ENCODE peak calls at places on chromosome 9, in five cellular contexts. Z is left ventricle myocardium inferior; A is cardiac fibroblast; D is CD8-positive, alpha-beta T cell; B is body of pancreas. G is an unnamed sample.

GRCh38 chr9:89349607-89350006 is 31.3 kb downstream of the SECISBP2 start:
- DNase-seq in Z (no peak), A (no peak), D (no peak), B (no peak), G (no peak)

GRCh38 chr9:6787793-6788174 is 30.0 kb downstream of the KDM4C start:
- DNase-seq in Z (no peak), A (no peak), D (no peak), B (no peak), G (no peak)

GRCh38 chr9:98808411-98808815 is 943 bp downstream of the GALNT12 start:
- DNase-seq in Z (no peak), A (no peak), D (no peak), B (peak; percentile 75), G (no peak)

GRCh38 chr9:99040911-99041582 is 63.9 kb upstream of the TGFBR1 start:
- DNase-seq in Z (no peak), A (peak; percentile 60), D (no peak), B (no peak), G (no peak)

GRCh38 chr9:36742264-36742663 is 169.6 kb downstream of the MELK start:
- DNase-seq in Z (no peak), A (no peak), D (no peak), B (no peak), G (no peak)

GRCh38 chr9:72039532-72039931 is 20.9 kb downstream of the C9orf57 start:
- DNase-seq in Z (no peak), A (no peak), D (no peak), B (no peak), G (no peak)

GRCh38 chr9:115164511-115164974 is 46.6 kb upstream of the TNC start:
- DNase-seq in Z (no peak), A (peak; percentile 46), D (no peak), B (peak; percentile 14), G (no peak)

GRCh38 chr9:5871785-5872184 is 18.9 kb upstream of the MLANA start:
- DNase-seq in Z (no peak), A (peak; percentile 12), D (no peak), B (no peak), G (no peak)

GRCh38 chr9:101485873-101486692 is 47.6 kb upstream of the RNF20 start:
- DNase-seq in Z (peak; percentile 41), A (peak; percentile 2), D (no peak), B (peak; percentile 54), G (no peak)

GRCh38 chr9:127970401-127971313 is 10.1 kb downstream of the EEIG1 start:
- DNase-seq in Z (no peak), A (no peak), D (peak; percentile 62), B (no peak), G (no peak)

GRCh38 chr9:95874303-95874988 is 1.0 kb upstream of the ERCC6L2 start:
- DNase-seq in Z (no peak), A (no peak), D (no peak), B (no peak), G (no peak)

GRCh38 chr9:98351370-98351769 is 95.9 kb upstream of the TBC1D2 start:
- DNase-seq in Z (no peak), A (no peak), D (no peak), B (no peak), G (no peak)

GRCh38 chr9:78893758-78894157 is 596.8 kb downstream of the PSAT1 start:
- DNase-seq in Z (no peak), A (no peak), D (no peak), B (no peak), G (no peak)

GRCh38 chr9:137114613-137115393 is at the start of gene DPP7:
- DNase-seq in Z (peak; percentile 82), A (peak; percentile 56), D (peak; percentile 63), B (peak; percentile 76), G (no peak)

GRCh38 chr9:80648336-80648735 is 1041.0 kb downstream of the TLE1 start:
- DNase-seq in Z (no peak), A (peak; percentile 42), D (no peak), B (no peak), G (no peak)

GRCh38 chr9:115254781-115255180 is 136.8 kb upstream of the TNC start:
- DNase-seq in Z (no peak), A (no peak), D (no peak), B (no peak), G (no peak)

GRCh38 chr9:84471816-84472215 is 131.3 kb upstream of the SLC28A3 start:
- DNase-seq in Z (no peak), A (peak; percentile 43), D (no peak), B (no peak), G (no peak)

GRCh38 chr9:13971415-13971814 is 342.5 kb downstream of the NFIB start:
- DNase-seq in Z (no peak), A (no peak), D (no peak), B (no peak), G (no peak)

GRCh38 chr9:94134629-94135028 is 50.4 kb downstream of the PTPDC1 start:
- DNase-seq in Z (no peak), A (no peak), D (no peak), B (no peak), G (no peak)

GRCh38 chr9:129326061-129327005 is 148.3 kb upstream of the IER5L start:
- DNase-seq in Z (no peak), A (no peak), D (no peak), B (no peak), G (no peak)
- TF ChIP-seq CTCF in Z (no peak), A (no peak), D (no peak), B (no peak), G (no peak)

DNA sequence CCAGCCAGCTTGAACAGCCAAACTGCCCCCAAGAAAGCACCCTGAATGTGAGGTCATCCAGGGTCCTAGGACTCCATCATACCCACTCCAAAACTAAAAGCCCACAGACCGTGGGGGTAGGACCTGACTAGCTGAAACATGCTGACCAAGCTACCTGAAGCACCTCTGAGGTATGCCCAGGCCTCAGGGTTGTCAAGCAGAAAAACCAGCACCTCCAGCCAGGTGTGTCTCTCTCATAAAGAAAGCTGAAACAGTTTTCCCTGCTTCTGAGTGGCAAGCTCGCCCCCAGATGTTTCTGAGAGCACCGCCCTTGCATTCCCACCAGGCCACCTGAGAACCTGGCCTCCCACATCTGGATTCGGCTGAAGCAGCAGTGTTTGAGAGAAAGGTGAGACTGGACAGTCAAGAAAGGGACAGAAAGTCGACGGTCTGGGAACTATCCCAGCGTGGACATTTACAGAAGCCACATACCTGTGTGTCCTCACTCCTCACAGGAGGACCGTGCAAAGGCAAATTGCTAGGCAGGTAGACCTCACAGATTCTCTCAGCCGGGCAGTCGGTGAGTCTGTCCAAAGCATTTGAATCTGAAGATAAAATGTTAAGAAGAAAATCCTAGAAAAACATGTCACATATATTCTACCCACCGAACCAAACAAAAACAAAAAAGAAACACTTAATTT is 155.6 kb upstream of the RASEF start:
- DNase-seq in Z (no peak), A (no peak), D (no peak), B (peak; percentile 38), G (no peak)
- H3K4me3 ChIP-seq in Z (peak overlapping the region; percentile 73), A (no peak overlapping the region), D (no peak overlapping the region), B (no peak overlapping the region), G (peak overlapping the region; percentile 83)

DNA sequence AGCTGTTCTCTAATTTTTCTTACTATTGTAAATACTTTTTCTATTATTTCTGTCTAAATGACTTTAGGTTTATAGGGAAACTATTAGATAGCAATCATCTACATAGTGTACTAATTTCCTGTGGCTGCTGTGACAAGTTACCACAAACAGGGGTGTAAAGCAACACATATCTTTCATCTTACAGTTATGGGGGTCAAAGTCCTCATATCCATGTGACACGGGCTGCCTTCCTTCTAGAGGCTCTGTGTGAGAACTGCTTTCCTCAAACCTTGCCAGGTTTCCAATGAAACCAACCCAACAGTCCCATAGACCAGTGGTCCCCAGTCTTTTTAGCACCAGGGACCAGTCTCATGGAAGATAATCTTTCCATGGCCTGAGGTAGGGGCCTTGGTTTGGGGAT is 189.1 kb downstream of the ROR2 start:
- DNase-seq in Z (no peak), A (no peak), D (no peak), B (no peak), G (no peak)
- TF ChIP-seq CTCF in Z (no peak), A (no peak), D (no peak), B (no peak), G (no peak)

DNA sequence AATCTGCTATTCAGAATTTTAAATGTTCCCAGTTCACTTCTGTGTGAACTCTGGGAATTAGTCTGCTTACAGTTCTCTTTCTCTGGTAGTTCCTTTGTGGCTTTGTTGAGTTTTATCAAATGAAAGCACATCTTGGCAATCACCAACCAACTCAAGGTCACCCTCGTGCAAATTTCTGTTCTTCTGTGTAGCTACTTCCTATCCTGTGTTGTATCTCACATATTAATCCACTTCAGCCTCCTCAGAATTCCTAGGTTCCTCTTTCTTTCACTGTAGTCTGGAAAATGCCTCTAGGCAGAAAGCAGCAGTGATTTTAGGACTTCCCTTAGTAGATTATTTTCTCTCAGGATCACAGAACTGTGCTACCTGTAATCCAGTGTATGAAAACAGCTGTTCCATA is 100.3 kb downstream of the AUH start:
- DNase-seq in Z (no peak), A (peak; percentile 4), D (no peak), B (no peak), G (no peak)
- H3K4me3 ChIP-seq in Z (no peak overlapping the region), A (no peak overlapping the region), D (no peak overlapping the region), B (no peak overlapping the region), G (no peak overlapping the region)

DNA sequence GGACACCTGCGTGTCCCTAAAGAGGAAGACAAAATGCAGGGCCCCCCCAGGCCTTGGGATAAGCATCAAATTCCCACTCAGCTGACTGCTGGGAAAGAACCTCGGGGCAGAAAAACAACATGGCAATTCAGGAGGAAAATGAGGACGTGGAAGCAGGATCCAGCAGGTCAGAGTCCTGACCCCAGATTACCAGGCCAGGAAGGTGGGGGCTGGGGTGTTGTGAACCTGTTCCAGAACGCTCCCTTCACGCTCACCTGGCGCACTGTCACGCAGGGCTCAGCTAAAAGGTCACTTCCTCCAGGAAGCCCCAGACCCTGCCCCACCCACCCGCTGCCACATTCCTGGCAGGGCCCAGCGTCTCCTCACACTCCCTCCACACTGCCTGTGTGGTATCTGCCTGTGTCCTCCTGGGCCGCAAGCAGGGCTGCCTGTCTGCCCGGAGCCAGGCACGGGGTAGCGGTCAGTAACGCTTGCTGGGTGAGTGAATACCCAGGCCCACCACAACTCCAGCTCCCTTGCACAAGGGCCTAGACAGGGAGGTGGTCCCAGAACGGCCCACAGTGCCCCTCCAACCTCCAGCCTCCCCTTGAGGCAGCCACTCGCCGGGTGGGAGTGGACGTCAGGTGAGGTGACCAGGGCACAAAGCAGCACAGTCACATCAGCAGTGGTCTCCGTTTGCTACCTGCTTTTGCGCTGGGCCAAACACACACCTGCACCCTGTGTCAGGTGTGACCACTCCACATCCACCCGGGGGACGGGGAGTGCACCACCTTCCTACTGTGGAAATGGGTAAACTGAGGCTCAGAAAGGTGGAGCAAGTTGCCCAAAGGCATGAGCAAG is 18.1 kb downstream of the VAV2 start:
- DNase-seq in Z (no peak), A (no peak), D (no peak), B (peak; percentile 85), G (no peak)
- TF ChIP-seq CTCF in Z (no peak), A (no peak), D (no peak), B (no peak), G (no peak)

DNA sequence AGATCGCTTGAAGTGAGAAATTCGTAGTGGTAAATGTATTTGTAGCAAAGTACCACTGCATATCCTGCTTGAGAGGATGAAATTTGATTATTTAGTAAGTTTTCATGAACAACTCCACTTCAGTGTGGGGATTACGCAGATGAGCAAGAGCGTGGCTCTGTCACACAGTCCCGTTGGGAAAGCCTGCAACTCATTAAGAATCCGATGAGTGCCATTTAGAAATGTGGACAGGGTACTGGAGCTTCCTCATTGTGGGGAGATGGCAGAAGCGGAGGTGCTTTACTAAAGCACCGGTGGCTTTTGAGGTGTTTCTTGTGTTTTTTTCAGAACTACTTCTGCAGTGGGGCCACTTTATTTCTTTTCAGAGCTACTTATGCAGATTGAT is 1.4 kb downstream of the TJP2 start:
- DNase-seq in Z (no peak), A (no peak), D (no peak), B (no peak), G (no peak)
- H3K4me3 ChIP-seq in Z (peak overlapping the region; percentile 79), A (peak overlapping the region; percentile 88), D (no peak overlapping the region), B (no peak overlapping the region), G (peak overlapping the region; percentile 51)

G was measured in epithelial cell of proximal tubule.